ENCODE peak calls at places on chromosomes 7 and 10, in seven cellular contexts. U is CD4-positive, alpha-beta memory T cell; Y is naive thymus-derived CD4-positive, alpha-beta T cell; J is T-helper 1 cell; G is SJSA1; Z is activated CD8-positive, alpha-beta memory T cell treated with anti-CD3 and anti-CD28 coated beads, Interleukin-2, amount 50 U/mL, for 48 hours; D is cardiac fibroblast. Q is an unnamed sample.
A peak's percentile ranks its signal among the peaks of the same experiment; 100 is the strongest.

GRCh38 chr7:99782012-99782953 is 1.7 kb downstream of the CYP3A4 start:
- DNase-seq in D (no peak), U (no peak), Y (no peak), G (peak; percentile 46), Z (no peak), J (no peak), Q (no peak)

GRCh38 chr10:43205681-43206390 is 61.0 kb downstream of the RASGEF1A start:
- DNase-seq in U (no peak), G (peak; percentile 35), J (no peak), Z (no peak), Y (no peak), D (no peak), Q (no peak)

GRCh38 chr10:46282460-46283216 is 4.2 kb upstream of the ANTXRL start:
- DNase-seq in D (peak; percentile 82), G (peak; percentile 83), Y (peak; percentile 49), J (peak; percentile 48), Z (peak; percentile 78), U (peak; percentile 50), Q (peak; percentile 73)

GRCh38 chr7:154744226-154744860 is 258.6 kb downstream of the PAXIP1 start:
- DNase-seq in G (no peak), D (no peak), U (no peak), Z (peak; percentile 78), J (no peak), Y (no peak), Q (peak; percentile 69)

GRCh38 chr10:126247454-126247975 is 140.8 kb downstream of the ADAM12 start:
- DNase-seq in J (no peak), D (peak; percentile 99), G (peak; percentile 94), Y (no peak), Z (no peak), U (no peak), Q (no peak)

GRCh38 chr7:84216477-84216876 is 21.9 kb upstream of the SEMA3A start:
- DNase-seq in D (no peak), Z (no peak), Y (no peak), G (no peak), J (no peak), U (no peak), Q (no peak)

GRCh38 chr7:65251851-65252620 is 121.6 kb upstream of the ZNF92 start:
- DNase-seq in J (no peak), U (peak; percentile 64), Y (no peak), G (peak; percentile 39), Z (peak; percentile 61), D (peak; percentile 15), Q (no peak)

GRCh38 chr10:60282771-60283353 is 106.8 kb downstream of the ANK3 start:
- DNase-seq in U (no peak), D (no peak), Z (no peak), J (no peak), Y (no peak), G (no peak), Q (no peak)

GRCh38 chr10:69802424-69803161 is 887 bp downstream of the COL13A1 start:
- DNase-seq in J (no peak), G (peak; percentile 68), Z (no peak), Y (no peak), D (peak; percentile 58), U (no peak), Q (no peak)

GRCh38 chr10:58293989-58294388 is 25.0 kb downstream of the CISD1 start:
- DNase-seq in U (no peak), Z (no peak), Y (no peak), G (no peak), D (no peak), J (no peak), Q (no peak)

GRCh38 chr10:121594076-121594475 is 4.2 kb downstream of the FGFR2 start:
- DNase-seq in D (no peak), J (no peak), Y (no peak), Z (no peak), G (no peak), U (no peak), Q (no peak)

Q was measured in amygdala.